ENCODE peak calls at places on chromosomes 1 and 21, in seven cellular contexts. W, N, U, R, D, I and Y are unnamed samples.

GRCh38 chr1:111768625-111769024 is 12.9 kb downstream of the DDX20 start:
- DNase-seq in W (no peak), N (no peak), U (no peak), R (no peak), D (no peak), I (no peak), Y (no peak)

GRCh38 chr1:28002600-28002999 is 42.8 kb downstream of the XKR8 start:
- DNase-seq in W (no peak), N (no peak), U (no peak), R (no peak), D (no peak), I (no peak), Y (no peak)

GRCh38 chr1:77977989-77978292 is 931 bp downstream of the FUBP1 start:
- DNase-seq in W (no peak), N (no peak), U (no peak), R (no peak), D (no peak), I (no peak), Y (no peak)

GRCh38 chr21:45872471-45872870 is 109.1 kb upstream of the COL6A1 start:
- DNase-seq in W (no peak), N (no peak), U (no peak), R (no peak), D (no peak), I (no peak), Y (no peak)

GRCh38 chr1:24289937-24290595 is 29.1 kb upstream of the GRHL3 start:
- DNase-seq in W (peak; percentile 78), N (peak; percentile 91), U (no peak), R (no peak), D (no peak), I (peak; percentile 80), Y (no peak)

GRCh38 chr21:26385721-26386120 is 187.4 kb downstream of the CYYR1 start:
- DNase-seq in W (no peak), N (no peak), U (no peak), R (no peak), D (no peak), I (no peak), Y (no peak)

GRCh38 chr1:187261637-187262036 is 432.9 kb downstream of the PLA2G4A start:
- DNase-seq in W (no peak), N (no peak), U (peak; percentile 47), R (no peak), D (no peak), I (no peak), Y (no peak)

GRCh38 chr1:161258439-161259386 is at the start of gene PCP4L1:
- DNase-seq in W (peak; percentile 49), N (peak; percentile 49), U (peak; percentile 34), R (no peak), D (no peak), I (peak; percentile 56), Y (peak; percentile 10)

GRCh38 chr1:207968521-207968944 is 57.6 kb upstream of the CD34 start:
- DNase-seq in W (no peak), N (no peak), U (no peak), R (no peak), D (no peak), I (no peak), Y (no peak)